ENCODE peak calls at places on chromosome 1, in four cellular contexts. V is Right ventricle myocardium superior; Y is AG09309; U is stimulated activated naive CD8-positive, alpha-beta T cell treated with anti-CD3 and anti-CD28 coated beads, Interleukin-15, Interleukin-2, amounts not matched to agents 100 U/mL and 50 U/mL, for 24 hours. L is an unnamed sample.

GRCh38 chr1:183039985-183040447 is 16.8 kb downstream of the LAMC1 start:
- DNase-seq in U (no peak), V (no peak), Y (peak; percentile 78), L (peak; percentile 78)

GRCh38 chr1:11789126-11790067 is 16.4 kb downstream of the MTHFR start:
- DNase-seq in U (no peak), Y (no peak), V (peak; percentile 45), L (no peak)

GRCh38 chr1:201255470-201256362 is 27.6 kb upstream of the PKP1 start:
- DNase-seq in Y (no peak), V (no peak), U (no peak), L (no peak)

GRCh38 chr1:44602675-44603610 is 71.3 kb downstream of the TMEM53 start:
- DNase-seq in V (no peak), U (no peak), Y (no peak), L (no peak)

GRCh38 chr1:37360011-37360410 is 114.4 kb upstream of the ZC3H12A start:
- DNase-seq in V (no peak), U (no peak), Y (no peak), L (no peak)

GRCh38 chr1:16237343-16237830 is 404 bp upstream of the CPLANE2 start:
- DNase-seq in V (no peak), Y (no peak), U (no peak), L (no peak)

GRCh38 chr1:34911465-34911864 is 18.0 kb downstream of the DLGAP3 start:
- DNase-seq in U (no peak), V (no peak), Y (no peak), L (no peak)

GRCh38 chr1:106022312-106022902 is 1034.1 kb upstream of the PRMT6 start:
- DNase-seq in Y (no peak), U (no peak), V (no peak), L (no peak)

GRCh38 chr1:178688244-178688643 is 36.8 kb upstream of the RALGPS2 start:
- DNase-seq in V (no peak), U (no peak), Y (peak; percentile 23), L (peak; percentile 28)

GRCh38 chr1:245298781-245299180 is 144.0 kb downstream of the KIF26B start:
- DNase-seq in Y (peak; percentile 55), U (no peak), V (no peak), L (peak; percentile 70)

GRCh38 chr1:31110846-31111245 is 45.3 kb upstream of the PUM1 start:
- DNase-seq in Y (no peak), V (no peak), U (no peak), L (no peak)

GRCh38 chr1:158019177-158019868 is 25.9 kb downstream of the KIRREL1 start:
- DNase-seq in V (no peak), U (no peak), Y (peak; percentile 79), L (peak; percentile 92)

GRCh38 chr1:180805316-180805715 is 107.4 kb upstream of the KIAA1614 start:
- DNase-seq in V (no peak), Y (no peak), U (no peak), L (no peak)

GRCh38 chr1:205531191-205532025 is 26.9 kb downstream of the CDK18 start:
- DNase-seq in V (no peak), U (no peak), Y (no peak), L (no peak)

GRCh38 chr1:200473698-200474371 is 64.0 kb upstream of the ZNF281 start:
- DNase-seq in V (no peak), Y (no peak), U (peak; percentile 21), L (no peak)

GRCh38 chr1:55559111-55559510 is 343.9 kb upstream of the USP24 start:
- DNase-seq in V (no peak), Y (no peak), U (no peak), L (no peak)

GRCh38 chr1:173475564-173476196 is 1.5 kb upstream of the PRDX6 start:
- DNase-seq in Y (no peak), V (no peak), U (no peak), L (no peak)

GRCh38 chr1:6832789-6833188 is 47.5 kb downstream of the CAMTA1 start:
- DNase-seq in Y (no peak), U (no peak), V (no peak), L (no peak)

GRCh38 chr1:229949500-229949899 is 117.5 kb upstream of the GALNT2 start:
- DNase-seq in U (no peak), V (no peak), Y (no peak), L (no peak)

GRCh38 chr1:22836846-22837245 is 126.2 kb downstream of the EPHB2 start:
- DNase-seq in Y (no peak), V (no peak), U (no peak), L (no peak)

GRCh38 chr1:193183019-193183643 is 3.3 kb downstream of the B3GALT2 start:
- DNase-seq in Y (no peak), V (no peak), U (no peak), L (no peak)

GRCh38 chr1:40664167-40664537 is 1.3 kb downstream of the RIMS3 start:
- DNase-seq in U (no peak), Y (no peak), V (no peak), L (no peak)

GRCh38 chr1:228941673-228942072 is 206.4 kb downstream of the RHOU start:
- DNase-seq in U (no peak), V (no peak), Y (no peak), L (no peak)

GRCh38 chr1:245154429-245155185 is at the start of gene KIF26B:
- DNase-seq in V (peak; percentile 48), U (peak; percentile 44), Y (no peak), L (no peak)

GRCh38 chr1:39529901-39530535 is 38.6 kb downstream of the BMP8A start:
- DNase-seq in Y (no peak), U (no peak), V (no peak), L (no peak)

GRCh38 chr1:93804412-93804811 is 74.6 kb downstream of the DNTTIP2 start:
- DNase-seq in V (no peak), U (no peak), Y (peak; percentile 73), L (peak; percentile 64)

GRCh38 chr1:30816211-30817082 is 58.9 kb upstream of the LAPTM5 start:
- DNase-seq in V (peak; percentile 64), Y (peak; percentile 72), U (no peak), L (peak; percentile 72)

GRCh38 chr1:230107941-230108340 is 40.9 kb downstream of the GALNT2 start:
- DNase-seq in V (no peak), U (no peak), Y (no peak), L (no peak)

GRCh38 chr1:220370041-220370700 is 97.9 kb upstream of the RAB3GAP2 start:
- DNase-seq in V (no peak), Y (peak; percentile 89), U (no peak), L (peak; percentile 82)

GRCh38 chr1:4379451-4380175 is 274.8 kb upstream of the AJAP1 start:
- DNase-seq in Y (no peak), U (no peak), V (no peak), L (no peak)

GRCh38 chr1:116475850-116476218 is 95.0 kb downstream of the CD58 start:
- DNase-seq in Y (no peak), U (no peak), V (no peak), L (no peak)

GRCh38 chr1:241706967-241707366 is 54.9 kb downstream of the WDR64 start:
- DNase-seq in U (peak; percentile 13), Y (peak; percentile 31), V (no peak), L (peak; percentile 39)

GRCh38 chr1:235821361-235821981 is 45.2 kb downstream of the LYST start:
- DNase-seq in V (no peak), U (no peak), Y (peak; percentile 73), L (peak; percentile 62)

GRCh38 chr1:224497714-224498573 is 63.3 kb upstream of the WDR26 start:
- DNase-seq in V (no peak), U (peak; percentile 70), Y (no peak), L (peak; percentile 65)

GRCh38 chr1:162003825-162004205 is 19.9 kb downstream of the OLFML2B start:
- DNase-seq in U (no peak), V (peak; percentile 60), Y (peak; percentile 87), L (peak; percentile 76)

GRCh38 chr1:34272152-34272551 is 95.4 kb downstream of the C1orf94 start:
- DNase-seq in Y (no peak), U (no peak), V (no peak), L (no peak)

GRCh38 chr1:88088481-88088880 is 595.6 kb upstream of the PKN2 start:
- DNase-seq in Y (no peak), V (peak; percentile 14), U (no peak), L (no peak)

GRCh38 chr1:223087231-223087990 is 55.6 kb downstream of the TLR5 start:
- DNase-seq in V (no peak), Y (no peak), U (no peak), L (no peak)